ENCODE peak calls at places on chromosome 15, in nine cellular contexts. I is prostate gland; Y is left lung; S is CD8-positive, alpha-beta T cell; H is vagina; K is cardiac muscle cell; W is OCI-LY7; X is heart right ventricle; T is transverse colon. B is an unnamed sample.

GRCh38 chr15:39621961-39622360 is 41.1 kb downstream of the THBS1 start:
- DNase-seq in T (no peak), W (no peak), K (no peak), Y (no peak), S (no peak), H (no peak), I (no peak), X (no peak), B (no peak)

GRCh38 chr15:64842099-64842940 is 605 bp downstream of the PLEKHO2 start:
- DNase-seq in W (peak; percentile 44), H (no peak), I (no peak), T (no peak), K (peak; percentile 50), Y (no peak), S (no peak), X (no peak), B (no peak)

GRCh38 chr15:98955331-98955730 is 52.3 kb downstream of the PGPEP1L start:
- DNase-seq in Y (no peak), H (no peak), I (no peak), S (no peak), W (no peak), K (no peak), T (no peak), X (peak; percentile 52), B (no peak)

GRCh38 chr15:68430471-68431036 is 1.4 kb downstream of the ITGA11 start:
- DNase-seq in X (no peak), I (no peak), K (no peak), W (no peak), S (no peak), H (peak; percentile 72), Y (no peak), T (no peak), B (no peak)

GRCh38 chr15:52318729-52319500 is 23.3 kb upstream of the MYO5C start:
- DNase-seq in Y (peak; percentile 63), I (no peak), T (no peak), H (no peak), X (peak; percentile 64), K (peak; percentile 14), S (no peak), W (no peak), B (no peak)

GRCh38 chr15:70093481-70094309 is 4.0 kb downstream of the TLE3 start:
- DNase-seq in H (no peak), S (no peak), W (no peak), K (peak; percentile 67), T (peak; percentile 68), X (no peak), I (peak; percentile 88), Y (no peak), B (peak; percentile 73)

GRCh38 chr15:82663186-82663600 is 16.0 kb upstream of the CPEB1 start:
- DNase-seq in I (no peak), X (peak; percentile 40), K (peak; percentile 67), T (peak; percentile 25), H (no peak), W (peak; percentile 58), S (peak; percentile 51), Y (no peak), B (no peak)

GRCh38 chr15:69627548-69628158 is 175.0 kb downstream of the RPLP1 start:
- DNase-seq in T (no peak), Y (no peak), H (peak; percentile 79), I (no peak), X (no peak), K (no peak), W (no peak), S (no peak), B (no peak)

GRCh38 chr15:25568751-25569150 is 129.9 kb upstream of the UBE3A start:
- DNase-seq in S (no peak), H (no peak), K (no peak), Y (no peak), W (no peak), T (no peak), X (peak; percentile 30), I (no peak), B (no peak)

GRCh38 chr15:62099171-62099601 is 32.4 kb downstream of the C2CD4A start:
- DNase-seq in H (no peak), I (no peak), W (no peak), K (peak; percentile 42), S (no peak), X (no peak), T (no peak), Y (no peak), B (no peak)

GRCh38 chr15:52326758-52327157 is 31.2 kb upstream of the MYO5C start:
- DNase-seq in S (no peak), T (no peak), Y (no peak), H (no peak), K (peak; percentile 33), W (no peak), X (no peak), I (no peak), B (no peak)

GRCh38 chr15:62989366-62990055 is 53.0 kb upstream of the TPM1 start:
- DNase-seq in I (no peak), H (no peak), X (no peak), T (no peak), W (no peak), K (no peak), Y (no peak), S (no peak), B (peak; percentile 16)

GRCh38 chr15:99954361-99955180 is 221.3 kb upstream of the LYSMD4 start:
- DNase-seq in T (no peak), H (peak; percentile 64), S (no peak), I (peak; percentile 8), K (peak; percentile 55), W (no peak), X (no peak), Y (peak; percentile 26), B (no peak)

DNA sequence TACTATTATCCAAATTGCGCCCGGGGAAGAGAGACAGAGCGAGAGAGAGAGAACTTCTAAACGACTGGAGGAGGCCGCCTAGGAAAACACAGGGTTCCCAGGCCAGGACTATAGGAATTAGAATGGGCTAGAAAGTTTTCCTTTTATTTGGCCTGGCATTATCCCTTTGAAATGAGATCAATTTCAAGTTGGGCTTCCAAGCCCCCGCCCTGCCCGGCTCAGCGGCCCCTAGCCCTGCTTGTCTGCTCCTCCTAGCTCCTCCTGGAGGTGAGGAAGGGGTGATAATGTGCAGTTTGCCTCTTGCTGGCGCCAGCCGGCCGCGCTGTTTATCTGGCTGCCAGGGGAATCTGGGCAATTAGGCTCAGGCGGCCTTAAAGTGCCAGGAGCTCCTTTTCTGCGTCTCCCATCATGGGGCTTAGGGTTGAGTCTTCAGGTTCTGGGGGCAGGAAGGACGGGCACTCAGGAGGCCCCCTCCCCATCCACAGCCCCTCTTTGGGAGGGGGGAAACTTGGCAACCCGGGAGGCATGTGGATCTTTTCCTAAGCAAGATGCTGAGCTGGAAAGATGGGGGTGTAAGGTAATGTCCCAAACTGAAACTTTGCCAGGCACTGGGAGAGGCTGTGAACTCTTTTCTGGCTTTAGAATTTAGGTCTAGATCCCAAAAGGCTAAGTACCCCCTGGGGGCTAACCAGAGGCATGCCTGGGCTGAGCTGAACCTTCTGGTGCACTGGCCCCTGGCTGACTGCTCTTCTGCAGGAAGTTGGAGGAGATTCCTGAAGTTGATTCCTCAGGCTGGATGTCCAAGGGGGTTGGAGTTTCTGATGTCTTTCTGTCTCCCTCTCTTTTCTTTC is 5.5 kb downstream of the SMAD6 start:
- DNase-seq in T (peak; percentile 55), S (no peak), H (no peak), X (peak; percentile 50), K (peak; percentile 61), Y (no peak), I (peak; percentile 46), W (no peak), B (peak; percentile 67)
- H3K36me3 ChIP-seq in T (no peaks in the 10 kb centered on the region), S (no peaks in the 10 kb centered on the region), H (no peaks in the 10 kb centered on the region), X (no peaks in the 10 kb centered on the region), K (peaks cover 50% of the 10 kb centered on the region), Y (peaks cover 4% of the 10 kb centered on the region), I (no peaks in the 10 kb centered on the region), W (no peaks in the 10 kb centered on the region), B (no peaks in the 10 kb centered on the region)

DNA sequence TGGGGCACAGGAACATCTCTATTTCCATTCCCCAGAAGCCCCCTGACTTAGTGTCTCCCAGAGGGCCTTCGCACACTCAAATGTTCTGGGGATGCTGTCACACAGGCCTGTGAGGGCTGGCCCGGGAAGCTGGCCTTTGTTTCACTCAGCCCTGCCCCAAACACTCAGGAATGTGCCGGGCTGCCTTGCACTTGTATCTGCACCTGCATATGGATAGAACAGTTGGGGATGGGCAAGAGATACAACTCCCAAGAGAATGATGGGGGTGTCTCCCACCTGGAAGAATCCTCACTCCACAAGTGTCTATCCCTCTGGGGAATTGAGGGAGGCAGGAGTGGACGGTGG is 7.1 kb upstream of the HAPLN3 start:
- DNase-seq in T (no peak), X (no peak), K (no peak), I (no peak), W (no peak), S (no peak), Y (no peak), H (no peak), B (peak; percentile 19)
- H3K36me3 ChIP-seq in T (no peaks in the 10 kb centered on the region), X (no peaks in the 10 kb centered on the region), K (peaks cover 43% of the 10 kb centered on the region), I (no peaks in the 10 kb centered on the region), W (no peaks in the 10 kb centered on the region), S (no peaks in the 10 kb centered on the region), Y (peaks cover 20% of the 10 kb centered on the region), H (no peaks in the 10 kb centered on the region), B (no peaks in the 10 kb centered on the region)

GRCh38 chr15:77002436-77002835 is 7.5 kb downstream of the PSTPIP1 start:
- DNase-seq in I (no peak), K (no peak), T (no peak), Y (no peak), W (peak; percentile 69), S (no peak), X (no peak), H (no peak), B (peak; percentile 26)

GRCh38 chr15:76998661-76999285 is 3.8 kb downstream of the PSTPIP1 start:
- DNase-seq in T (no peak), K (no peak), H (no peak), I (no peak), S (peak; percentile 45), X (no peak), Y (no peak), W (no peak), B (no peak)

GRCh38 chr15:77001966-77002365 is 7.0 kb downstream of the PSTPIP1 start:
- DNase-seq in T (no peak), X (no peak), I (no peak), K (no peak), S (no peak), W (no peak), H (no peak), Y (peak; percentile 19), B (peak; percentile 4)

GRCh38 chr15:77001351-77001750 is 6.4 kb downstream of the PSTPIP1 start:
- DNase-seq in S (no peak), X (no peak), Y (no peak), I (no peak), T (no peak), H (no peak), W (no peak), K (no peak), B (peak; percentile 33)

DNA sequence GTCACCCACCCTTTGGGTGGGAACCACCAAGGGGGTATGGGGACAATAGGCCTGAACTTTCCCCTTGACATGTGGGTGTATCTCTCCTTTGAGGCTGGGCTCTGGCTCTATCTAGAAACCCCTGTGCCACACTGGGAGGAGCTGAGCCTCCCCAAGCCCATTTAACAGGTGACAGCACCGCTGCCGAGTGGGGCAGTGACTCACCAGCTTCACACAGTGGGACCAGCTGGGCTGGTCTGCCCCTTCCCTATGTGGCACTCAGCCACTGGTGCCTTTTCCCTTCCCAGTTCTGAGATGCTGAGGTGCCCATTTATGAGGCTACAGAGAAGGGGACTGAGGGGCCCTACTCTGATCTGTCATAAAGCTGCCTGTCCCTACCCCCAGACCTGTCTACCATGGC is 5.1 kb downstream of the PSTPIP1 start:
- DNase-seq in I (no peak), S (no peak), X (no peak), T (no peak), K (no peak), W (no peak), Y (no peak), H (no peak), B (no peak)
- H3K36me3 ChIP-seq in I (no peaks in the 10 kb centered on the region), S (peaks cover 4% of the 10 kb centered on the region), X (no peaks in the 10 kb centered on the region), T (no peaks in the 10 kb centered on the region), K (no peaks in the 10 kb centered on the region), W (no peaks in the 10 kb centered on the region), Y (peaks cover 4% of the 10 kb centered on the region), H (no peaks in the 10 kb centered on the region), B (no peaks in the 10 kb centered on the region)

GRCh38 chr15:66714543-66714981 is 12.5 kb downstream of the SMAD6 start:
- DNase-seq in H (no peak), S (no peak), K (peak; percentile 63), X (no peak), T (no peak), I (no peak), Y (no peak), W (no peak), B (no peak)
- H3K36me3 ChIP-seq in H (no peaks in the 10 kb centered on the region), S (no peaks in the 10 kb centered on the region), K (peaks cover 60% of the 10 kb centered on the region), X (no peaks in the 10 kb centered on the region), T (no peaks in the 10 kb centered on the region), I (no peaks in the 10 kb centered on the region), Y (peaks cover 22% of the 10 kb centered on the region), W (peaks cover 18% of the 10 kb centered on the region), B (no peaks in the 10 kb centered on the region)